ENCODE peak calls at places on chromosomes 5 and 9, in six cellular contexts. C is neural crest cell, D is fibroblast of lung, Z is HCEC 1CT, A is LHCN-M2, W is LoVo. Q is an unnamed sample.

GRCh38 chr9:107465467-107466451 is 23.8 kb downstream of the KLF4 start:
- DNase-seq in C (peak; percentile 66), D (peak; percentile 26), Z (peak; percentile 68), A (peak; percentile 37), W (peak; percentile 80), Q (no peak)

GRCh38 chr5:11619339-11620028 is 284.8 kb downstream of the CTNND2 start:
- DNase-seq in C (no peak), D (peak; percentile 48), Z (no peak), A (peak; percentile 5), W (no peak), Q (peak; percentile 39)

GRCh38 chr5:119022017-119022745 is 33.8 kb upstream of the DTWD2 start:
- DNase-seq in C (no peak), D (peak; percentile 38), Z (peak; percentile 54), A (peak; percentile 36), W (peak; percentile 25), Q (peak; percentile 47)

GRCh38 chr5:33313150-33313549 is 127.6 kb upstream of the TARS1 start:
- DNase-seq in C (no peak), D (peak; percentile 97), Z (peak; percentile 92), A (peak; percentile 86), W (peak; percentile 75), Q (peak; percentile 95)

GRCh38 chr9:71741841-71742648 is 26.3 kb downstream of the CEMIP2 start:
- DNase-seq in C (no peak), D (peak; percentile 72), Z (no peak), A (no peak), W (peak; percentile 74), Q (no peak)

GRCh38 chr5:101728933-101729332 is 567.2 kb downstream of the SLCO4C1 start:
- DNase-seq in C (no peak), D (no peak), Z (no peak), A (no peak), W (peak; percentile 11), Q (peak; percentile 56)

GRCh38 chr9:91033802-91034201 is 232.2 kb downstream of the SYK start:
- DNase-seq in C (no peak), D (no peak), Z (no peak), A (no peak), W (no peak), Q (peak; percentile 37)

GRCh38 chr5:168270446-168270845 is 21.0 kb upstream of the WWC1 start:
- DNase-seq in C (no peak), D (peak; percentile 62), Z (no peak), A (no peak), W (peak; percentile 52), Q (no peak)

GRCh38 chr5:145245354-145245753 is 589.8 kb downstream of the PRELID2 start:
- DNase-seq in C (no peak), D (peak; percentile 3), Z (peak; percentile 2), A (peak; percentile 50), W (no peak), Q (no peak)

GRCh38 chr9:127803507-127804352 is 1.0 kb downstream of the FPGS start:
- DNase-seq in C (no peak), D (peak; percentile 35), Z (peak; percentile 20), A (peak; percentile 68), W (peak; percentile 81), Q (no peak)

GRCh38 chr5:28374492-28374934 is 1336.1 kb upstream of the CDH9 start:
- DNase-seq in C (no peak), D (peak; percentile 83), Z (no peak), A (no peak), W (peak; percentile 39), Q (peak; percentile 54)

GRCh38 chr5:75016896-75017295 is 35.5 kb downstream of the GCNT4 start:
- DNase-seq in C (no peak), D (no peak), Z (no peak), A (no peak), W (no peak), Q (no peak)

GRCh38 chr9:76086521-76086920 is 196.0 kb downstream of the PCSK5 start:
- DNase-seq in C (no peak), D (no peak), Z (no peak), A (peak; percentile 5), W (no peak), Q (no peak)

GRCh38 chr9:123453904-123454321 is 97.9 kb downstream of the CRB2 start:
- DNase-seq in C (peak; percentile 26), D (peak; percentile 6), Z (no peak), A (no peak), W (no peak), Q (no peak)

GRCh38 chr9:130662099-130662926 is 2.1 kb upstream of the PRDM12 start:
- DNase-seq in C (no peak), D (no peak), Z (no peak), A (no peak), W (no peak), Q (peak; percentile 4)

GRCh38 chr5:73766902-73767301 is 140.9 kb downstream of the ARHGEF28 start:
- DNase-seq in C (no peak), D (no peak), Z (no peak), A (no peak), W (no peak), Q (no peak)

Q was measured in H4.